ENCODE peak calls at places on chromosomes 1 and 21, in nine cellular contexts. B, C, G, H, D, I, W, K and Y are unnamed samples.

GRCh38 chr1:55611123-55611522 is 396.0 kb upstream of the USP24 start:
- DNase-seq in B (no peak), W (no peak), C (no peak), G (no peak), I (no peak), K (no peak), H (no peak), D (peak; percentile 19), Y (no peak)

GRCh38 chr1:241447056-241447649 is 72.4 kb downstream of the FH start:
- DNase-seq in G (no peak), C (no peak), H (peak; percentile 52), B (no peak), I (no peak), D (peak; percentile 31), K (peak; percentile 7), W (no peak), Y (no peak)

GRCh38 chr1:174266991-174267612 is 107.8 kb downstream of the RABGAP1L start:
- DNase-seq in C (no peak), W (no peak), H (no peak), G (no peak), I (no peak), K (no peak), D (no peak), B (no peak), Y (no peak)

GRCh38 chr1:175841613-175842234 is 98.3 kb upstream of the TNR start:
- DNase-seq in I (no peak), H (no peak), B (no peak), C (no peak), K (no peak), W (no peak), G (no peak), D (no peak), Y (peak; percentile 78)

GRCh38 chr1:103284270-103284669 is 175.9 kb upstream of the COL11A1 start:
- DNase-seq in I (no peak), H (peak; percentile 22), D (peak; percentile 56), K (no peak), G (no peak), W (no peak), B (no peak), C (no peak), Y (no peak)

GRCh38 chr1:34262454-34262853 is 85.7 kb downstream of the C1orf94 start:
- DNase-seq in I (no peak), G (no peak), H (no peak), C (no peak), B (no peak), K (no peak), W (no peak), D (no peak), Y (no peak)

GRCh38 chr1:113872219-113872934 is 865 bp upstream of the PTPN22 start:
- DNase-seq in B (no peak), I (no peak), D (no peak), K (no peak), C (no peak), G (no peak), H (no peak), W (peak; percentile 23), Y (no peak)

GRCh38 chr21:41620982-41621381 is 113.0 kb upstream of the TMPRSS2 start:
- DNase-seq in C (peak; percentile 39), W (no peak), I (no peak), G (no peak), H (no peak), K (no peak), D (peak; percentile 68), B (no peak), Y (no peak)

GRCh38 chr1:229714964-229715603 is 89.0 kb downstream of the URB2 start:
- DNase-seq in B (no peak), I (peak; percentile 28), C (no peak), K (peak; percentile 42), H (no peak), W (no peak), D (peak; percentile 58), G (no peak), Y (no peak)